ENCODE peak calls at places on chromosomes 13 and 19, in eight cellular contexts. N is IMR-90; X is GM23248; O is mesothelial cell of epicardium; S is stimulated activated CD8-positive, alpha-beta memory T cell treated with anti-CD3 and anti-CD28 coated beads, Interleukin-2, amount 100 ng/mL, for 48 hours; C is NCI-H1092 treated with DMSO at 0.1 percent for 48 hours; V is upper lobe of left lung; E is substantia nigra. A is an unnamed sample.

GRCh38 chr13:112444001-112444311 is 67.8 kb downstream of the SPACA7 start:
- DNase-seq in N (peak), X (peak), O (peak), S (peak), C (peak), V (peak), E (peak), A (peak)

GRCh38 chr13:24692541-24692940 is 12.3 kb downstream of the ATP12A start:
- DNase-seq in N (peak), X (peak), O (no peak), S (no peak), C (no peak), V (no peak), E (no peak), A (no peak)

GRCh38 chr19:11151181-11151580 is 4.4 kb downstream of the SPC24 start:
- DNase-seq in N (no peak), X (peak), O (no peak), S (no peak), C (no peak), V (no peak), E (no peak), A (no peak)

GRCh38 chr13:34435338-34435737 is 506.7 kb upstream of the NBEA start:
- DNase-seq in N (no peak), X (peak), O (no peak), S (no peak), C (no peak), V (no peak), E (no peak), A (peak)

GRCh38 chr19:45947926-45948325 is 25.7 kb downstream of the NOVA2 start:
- DNase-seq in N (peak), X (peak), O (no peak), S (no peak), C (no peak), V (no peak), E (no peak), A (no peak)

GRCh38 chr19:56270676-56271075 is 1.9 kb upstream of the EDDM13 start:
- DNase-seq in N (peak), X (peak), O (no peak), S (no peak), C (no peak), V (peak), E (no peak), A (no peak)

GRCh38 chr19:18972301-18972831 is 31.3 kb upstream of the HOMER3 start:
- DNase-seq in N (peak), X (peak), O (no peak), S (no peak), C (no peak), V (peak), E (no peak), A (no peak)

GRCh38 chr13:104246955-104247354 is 1180.7 kb upstream of the SLC10A2 start:
- DNase-seq in N (no peak), X (no peak), O (no peak), S (no peak), C (no peak), V (no peak), E (no peak), A (no peak)

GRCh38 chr19:13984186-13984585 is 21.9 kb downstream of the RFX1 start:
- DNase-seq in N (no peak), X (no peak), O (no peak), S (no peak), C (no peak), V (no peak), E (no peak), A (no peak)

GRCh38 chr13:85091835-85092234 is 707.4 kb downstream of the SLITRK6 start:
- DNase-seq in N (no peak), X (no peak), O (no peak), S (no peak), C (no peak), V (no peak), E (no peak), A (no peak)

GRCh38 chr13:95176611-95177259 is 124.5 kb downstream of the ABCC4 start:
- DNase-seq in N (peak), X (no peak), O (no peak), S (no peak), C (no peak), V (no peak), E (no peak), A (no peak)

GRCh38 chr19:46000497-46001246 is 5.4 kb downstream of the CCDC61 start:
- DNase-seq in N (no peak), X (peak), O (no peak), S (peak), C (no peak), V (peak), E (peak), A (no peak)

GRCh38 chr19:33388817-33389573 is 15.5 kb downstream of the CEBPG start:
- DNase-seq in N (no peak), X (no peak), O (no peak), S (no peak), C (no peak), V (no peak), E (no peak), A (no peak)

GRCh38 chr19:2455481-2456300 is 1.1 kb downstream of the LMNB2 start:
- DNase-seq in N (no peak), X (peak), O (peak), S (peak), C (peak), V (peak), E (no peak), A (no peak)

GRCh38 chr13:112971288-112971643 is 2.3 kb downstream of the MCF2L start:
- DNase-seq in N (no peak), X (no peak), O (no peak), S (no peak), C (no peak), V (no peak), E (no peak), A (no peak)

GRCh38 chr13:47111499-47111898 is 214.6 kb upstream of the HTR2A start:
- DNase-seq in N (no peak), X (no peak), O (no peak), S (no peak), C (no peak), V (no peak), E (no peak), A (no peak)

GRCh38 chr19:30678168-30678567 is 306.0 kb downstream of the ZNF536 start:
- DNase-seq in N (no peak), X (no peak), O (no peak), S (no peak), C (no peak), V (no peak), E (no peak), A (no peak)

GRCh38 chr13:94641432-94641941 is 39.8 kb downstream of the GPR180 start:
- DNase-seq in N (peak), X (peak), O (no peak), S (no peak), C (peak), V (no peak), E (no peak), A (no peak)